ENCODE peak calls at places on chromosomes 3 and 15, in nine cellular contexts. E is kidney epithelial cell, M is lower lobe of right lung, A is dorsolateral prefrontal cortex, N is RWPE1, G is right atrium auricular region, O is A549, U is GM12878, X is spleen. Q is an unnamed sample.

GRCh38 chr15:68200016-68200861 is 4.9 kb downstream of the CALML4 start:
- DNase-seq in E (no peak), M (no peak), A (no peak), N (no peak), G (no peak), O (no peak), U (no peak), X (no peak), Q (no peak)

GRCh38 chr15:38690737-38691332 is 126.2 kb upstream of the RASGRP1 start:
- DNase-seq in E (no peak), M (peak), A (peak), N (peak), G (peak), O (no peak), U (no peak), X (no peak), Q (peak)

GRCh38 chr3:196514913-196515621 is at the start of gene SMCO1:
- DNase-seq in E (no peak), M (no peak), A (no peak), N (no peak), G (no peak), O (no peak), U (no peak), X (no peak), Q (no peak)

GRCh38 chr3:52890735-52891134 is 6.6 kb downstream of the STIMATE start:
- DNase-seq in E (no peak), M (no peak), A (no peak), N (peak), G (no peak), O (no peak), U (no peak), X (no peak), Q (no peak)

GRCh38 chr3:85560088-85560790 is 601.5 kb downstream of the CADM2 start:
- DNase-seq in E (no peak), M (no peak), A (no peak), N (no peak), G (peak), O (no peak), U (no peak), X (no peak), Q (no peak)

GRCh38 chr3:128969993-128970740 is 23.7 kb downstream of the CFAP92 start:
- DNase-seq in E (no peak), M (peak), A (no peak), N (peak), G (no peak), O (no peak), U (no peak), X (peak), Q (peak)

GRCh38 chr15:25775317-25775912 is 87.7 kb downstream of the ATP10A start:
- DNase-seq in E (peak), M (no peak), A (no peak), N (peak), G (peak), O (peak), U (peak), X (no peak), Q (no peak)

GRCh38 chr3:8767667-8768363 is 1.6 kb downstream of the OXTR start:
- DNase-seq in E (no peak), M (no peak), A (no peak), N (peak), G (no peak), O (no peak), U (no peak), X (no peak), Q (no peak)

GRCh38 chr15:71817351-71817750 is 7.0 kb downstream of the NR2E3 start:
- DNase-seq in E (no peak), M (no peak), A (no peak), N (no peak), G (no peak), O (no peak), U (no peak), X (no peak), Q (no peak)

GRCh38 chr3:194075802-194076460 is 60.0 kb upstream of the HES1 start:
- DNase-seq in E (no peak), M (no peak), A (no peak), N (no peak), G (no peak), O (peak), U (no peak), X (no peak), Q (no peak)

GRCh38 chr15:57422113-57422754 is 45.9 kb downstream of the CGNL1 start:
- DNase-seq in E (peak), M (no peak), A (no peak), N (no peak), G (no peak), O (no peak), U (peak), X (no peak), Q (no peak)

GRCh38 chr3:178059124-178059523 is 477.1 kb upstream of the KCNMB2 start:
- DNase-seq in E (no peak), M (no peak), A (no peak), N (no peak), G (no peak), O (no peak), U (no peak), X (no peak), Q (no peak)

GRCh38 chr3:55629432-55629831 is 142.3 kb upstream of the WNT5A start:
- DNase-seq in E (no peak), M (peak), A (no peak), N (no peak), G (no peak), O (no peak), U (no peak), X (no peak), Q (no peak)

GRCh38 chr3:147807773-147808172 is 398.6 kb downstream of the ZIC1 start:
- DNase-seq in E (no peak), M (no peak), A (no peak), N (no peak), G (no peak), O (no peak), U (no peak), X (no peak), Q (no peak)

GRCh38 chr15:78004919-78005634 is 72.4 kb downstream of the TBC1D2B start:
- DNase-seq in E (no peak), M (peak), A (peak), N (no peak), G (peak), O (no peak), U (no peak), X (no peak), Q (no peak)

GRCh38 chr3:182829761-182830405 is 36.6 kb downstream of the ATP11B start:
- DNase-seq in E (no peak), M (no peak), A (no peak), N (peak), G (no peak), O (no peak), U (no peak), X (no peak), Q (no peak)

GRCh38 chr3:33663042-33663441 is 55.0 kb downstream of the CLASP2 start:
- DNase-seq in E (no peak), M (no peak), A (no peak), N (no peak), G (no peak), O (no peak), U (no peak), X (no peak), Q (no peak)

GRCh38 chr3:191809326-191809949 is 348.5 kb downstream of the PYDC2 start:
- DNase-seq in E (no peak), M (no peak), A (no peak), N (no peak), G (no peak), O (no peak), U (no peak), X (no peak), Q (no peak)

GRCh38 chr15:65368300-65368617 is 9.5 kb downstream of the IGDCC3 start:
- DNase-seq in E (no peak), M (no peak), A (no peak), N (no peak), G (no peak), O (no peak), U (no peak), X (peak), Q (no peak)

GRCh38 chr3:138199847-138200246 is 12.7 kb downstream of the ARMC8 start:
- DNase-seq in E (no peak), M (no peak), A (no peak), N (no peak), G (no peak), O (no peak), U (no peak), X (no peak), Q (no peak)

GRCh38 chr3:194399166-194399565 is at the start of gene GP5:
- DNase-seq in E (no peak), M (no peak), A (no peak), N (no peak), G (no peak), O (no peak), U (no peak), X (no peak), Q (no peak)

GRCh38 chr3:42957573-42957972 is 21.5 kb upstream of the GASK1A start:
- DNase-seq in E (no peak), M (no peak), A (no peak), N (no peak), G (no peak), O (no peak), U (no peak), X (no peak), Q (no peak)
- TF ChIP-seq CTCF in E (peak), M (no peak), A (no peak), N (peak), G (no peak), O (no peak), U (peak), X (no peak), Q (no peak)

GRCh38 chr15:45242289-45242688 is 9.7 kb upstream of the SLC28A2 start:
- DNase-seq in E (no peak), M (no peak), A (no peak), N (no peak), G (no peak), O (no peak), U (no peak), X (no peak), Q (no peak)
- TF ChIP-seq CTCF in E (no peak), M (no peak), A (no peak), N (no peak), G (no peak), O (no peak), U (no peak), X (no peak), Q (no peak)

GRCh38 chr3:25468866-25469319 is 40.8 kb downstream of the RARB start:
- DNase-seq in E (no peak), M (no peak), A (no peak), N (no peak), G (peak), O (no peak), U (no peak), X (peak), Q (no peak)
- TF ChIP-seq CTCF in E (peak), M (peak), A (no peak), N (no peak), G (no peak), O (no peak), U (no peak), X (peak), Q (no peak)

DNA sequence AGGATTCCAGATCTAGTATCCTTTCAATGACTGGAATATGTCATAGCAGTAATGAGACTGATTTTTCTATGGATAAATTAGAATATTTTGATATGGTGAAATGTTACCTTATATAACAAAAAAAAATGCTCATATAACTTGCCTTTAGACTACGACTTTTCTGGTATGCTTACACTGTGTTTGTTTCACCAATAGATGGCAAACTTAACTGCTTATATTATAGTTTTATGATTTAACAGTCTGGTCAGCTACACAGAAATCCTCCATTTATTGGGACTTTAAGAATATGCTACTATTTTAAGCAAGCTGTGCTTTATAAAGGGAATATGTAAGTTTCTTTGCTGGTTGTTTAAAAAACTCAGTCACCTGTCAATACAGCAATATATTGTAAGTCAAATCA is 205.6 kb downstream of the VGLL3 start:
- DNase-seq in E (no peak), M (no peak), A (no peak), N (peak), G (no peak), O (no peak), U (no peak), X (no peak), Q (no peak)
- TF ChIP-seq CTCF in E (peak), M (no peak), A (peak), N (no peak), G (no peak), O (peak), U (no peak), X (no peak), Q (peak)

DNA sequence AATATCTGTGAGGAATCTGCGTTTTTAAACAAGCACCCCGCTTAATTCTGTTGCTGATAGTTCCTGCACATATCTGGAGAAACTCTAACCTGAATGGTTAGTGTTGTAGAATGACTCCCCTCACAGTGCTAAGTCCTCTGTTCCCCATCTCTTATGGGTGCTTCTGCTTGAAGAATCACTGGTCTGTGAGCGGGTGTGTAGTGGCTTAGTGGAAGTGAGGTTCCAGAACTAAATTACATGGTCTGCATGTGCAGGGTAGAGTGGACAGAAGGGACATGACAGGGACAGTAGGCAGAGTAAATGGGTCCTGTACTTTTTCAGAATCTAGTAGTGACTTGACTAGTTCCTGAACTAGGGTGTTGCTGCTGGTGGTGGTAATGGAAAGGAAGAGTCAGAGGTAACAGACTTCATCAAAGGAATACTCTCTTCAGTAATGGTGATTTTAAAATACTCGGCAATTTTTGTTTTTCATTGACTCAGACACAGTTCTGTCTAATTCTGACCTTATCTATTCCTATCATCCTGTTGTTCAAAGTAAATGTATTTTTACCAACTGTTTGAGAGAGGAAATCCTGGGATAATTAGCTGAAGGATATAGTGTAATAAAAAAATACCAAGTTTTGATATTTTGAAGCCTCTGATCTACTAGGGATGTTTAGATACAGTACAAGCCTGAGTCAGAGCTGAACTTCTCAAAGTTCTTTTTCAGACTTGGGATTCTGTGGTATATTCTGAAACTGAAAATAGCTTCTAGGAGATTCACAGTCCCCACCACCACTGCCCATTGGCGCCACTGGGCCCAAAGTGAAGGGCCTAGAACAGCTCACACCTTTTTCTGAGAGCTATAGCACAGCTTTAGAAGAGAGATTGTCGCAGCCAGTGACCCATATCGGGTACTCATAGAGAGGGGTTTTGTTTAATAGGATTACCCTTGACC is 55.5 kb downstream of the FNDC3B start:
- DNase-seq in E (no peak), M (no peak), A (no peak), N (no peak), G (no peak), O (no peak), U (peak), X (no peak), Q (no peak)
- TF ChIP-seq CTCF in E (no peak), M (no peak), A (no peak), N (no peak), G (no peak), O (no peak), U (peak), X (no peak), Q (no peak)

GRCh38 chr3:5095879-5096278 is 26.2 kb upstream of the ARL8B start:
- DNase-seq in E (no peak), M (no peak), A (no peak), N (no peak), G (no peak), O (no peak), U (no peak), X (no peak), Q (peak)
- TF ChIP-seq CTCF in E (peak), M (no peak), A (no peak), N (no peak), G (no peak), O (no peak), U (no peak), X (no peak), Q (peak)

GRCh38 chr15:66685638-66686150 is 16.3 kb upstream of the SMAD6 start:
- DNase-seq in E (no peak), M (no peak), A (no peak), N (no peak), G (no peak), O (no peak), U (no peak), X (no peak), Q (no peak)
- TF ChIP-seq CTCF in E (peak), M (no peak), A (no peak), N (no peak), G (no peak), O (peak), U (peak), X (no peak), Q (peak)

GRCh38 chr3:21487520-21487919 is 263.5 kb downstream of the ZNF385D start:
- DNase-seq in E (no peak), M (no peak), A (no peak), N (no peak), G (no peak), O (no peak), U (no peak), X (no peak), Q (no peak)

GRCh38 chr3:21484323-21485154 is 266.5 kb downstream of the ZNF385D start:
- DNase-seq in E (peak), M (no peak), A (no peak), N (peak), G (peak), O (peak), U (peak), X (no peak), Q (peak)

GRCh38 chr3:21486381-21486935 is 264.6 kb downstream of the ZNF385D start:
- DNase-seq in E (no peak), M (no peak), A (no peak), N (no peak), G (no peak), O (no peak), U (no peak), X (no peak), Q (no peak)
- TF ChIP-seq CTCF in E (no peak), M (no peak), A (no peak), N (no peak), G (no peak), O (no peak), U (no peak), X (no peak), Q (no peak)